ENCODE peak calls at places on chromosomes 12 and 14, in seven cellular contexts. Y, Q, R, F, J, O and V are unnamed samples.

GRCh38 chr12:94805749-94806148 is 155.4 kb upstream of the TMCC3 start:
- DNase-seq in R (peak; percentile 68), O (peak; percentile 75), Q (peak; percentile 67), F (no peak), Y (no peak), J (no peak), V (no peak)

GRCh38 chr12:113612076-113612728 is 140.5 kb upstream of the LHX5 start:
- DNase-seq in Q (no peak), J (no peak), R (no peak), Y (no peak), F (no peak), O (no peak), V (no peak)

GRCh38 chr12:3200032-3200617 is 122.9 kb downstream of the TSPAN9 start:
- DNase-seq in Q (peak; percentile 50), F (peak; percentile 74), O (peak; percentile 26), Y (no peak), J (peak; percentile 53), R (peak; percentile 67), V (no peak)

GRCh38 chr12:74051848-74052247 is 485.8 kb upstream of the ATXN7L3B start:
- DNase-seq in F (no peak), Q (no peak), R (no peak), Y (no peak), J (no peak), O (no peak), V (no peak)

GRCh38 chr12:30840715-30841114 is 85.8 kb upstream of the TSPAN11 start:
- DNase-seq in R (no peak), F (no peak), Y (no peak), O (no peak), Q (no peak), J (no peak), V (no peak)

GRCh38 chr12:125856899-125857298 is 791.7 kb downstream of the AACS start:
- DNase-seq in Q (no peak), R (no peak), F (no peak), O (no peak), Y (no peak), J (no peak), V (no peak)

GRCh38 chr12:85155791-85156190 is 119.6 kb downstream of the LRRIQ1 start:
- DNase-seq in Q (peak; percentile 1), Y (no peak), F (no peak), R (peak; percentile 20), O (peak; percentile 9), J (no peak), V (no peak)

GRCh38 chr12:304815-305214 is 42.2 kb upstream of the SLC6A13 start:
- DNase-seq in R (peak; percentile 33), O (no peak), J (no peak), F (no peak), Q (no peak), Y (no peak), V (no peak)

GRCh38 chr12:51593539-51593938 is 2.5 kb downstream of the SCN8A start:
- DNase-seq in Y (no peak), R (peak; percentile 60), F (no peak), Q (peak; percentile 49), J (no peak), O (peak; percentile 70), V (no peak)

GRCh38 chr12:128932521-128932920 is 79.2 kb downstream of the GLT1D1 start:
- DNase-seq in F (no peak), Y (no peak), R (no peak), Q (no peak), J (no peak), O (no peak), V (no peak)

GRCh38 chr14:21024668-21025373 is at the start of gene NDRG2:
- DNase-seq in F (peak; percentile 85), O (no peak), Q (peak; percentile 38), J (peak; percentile 90), R (no peak), Y (peak; percentile 60), V (peak; percentile 56)

GRCh38 chr12:53010955-53011354 is 4.7 kb downstream of the EIF4B start:
- DNase-seq in Q (no peak), R (no peak), J (no peak), Y (no peak), O (no peak), F (no peak), V (no peak)

GRCh38 chr14:71555654-71556559 is 376.3 kb upstream of the RGS6 start:
- DNase-seq in J (no peak), R (no peak), Y (peak; percentile 10), Q (peak; percentile 13), O (peak; percentile 56), F (no peak), V (peak; percentile 43)

GRCh38 chr14:66746316-66747006 is 238.5 kb downstream of the GPHN start:
- DNase-seq in F (no peak), O (peak; percentile 58), Q (peak; percentile 50), Y (no peak), R (peak; percentile 57), J (no peak), V (no peak)

GRCh38 chr14:22300646-22301045 is 288.4 kb downstream of the DAD1 start:
- DNase-seq in R (peak; percentile 58), F (no peak), Q (no peak), O (no peak), Y (no peak), J (no peak), V (no peak)

GRCh38 chr12:52213541-52214420 is 19.3 kb upstream of the KRT7 start:
- DNase-seq in F (peak; percentile 79), R (peak; percentile 77), Q (peak; percentile 80), O (peak; percentile 77), Y (no peak), J (peak; percentile 84), V (peak; percentile 47)